ENCODE peak calls at places on chromosomes 7 and 10, in ten cellular contexts. One of them, this sample, is unnamed.

GRCh38 chr10:97612386-97612785 is 20.9 kb downstream of the MORN4 start:
- DNase-seq in NCI-H2107: no peak
- DNase-seq in AG08396: peak; percentile 56
- DNase-seq in cardiac fibroblast: peak; percentile 73
- DNase-seq in HEK293T: peak; percentile 42
- DNase-seq in AG08395: peak; percentile 82
- DNase-seq in GM19239: no peak
- DNase-seq in progenitor cell of endocrine pancreas: no peak
- DNase-seq in anterior cingulate cortex: no peak
- DNase-seq in M059J: peak; percentile 64
- DNase-seq in this sample: peak; percentile 50

GRCh38 chr10:4635883-4636282 is 190.1 kb upstream of the AKR1E2 start:
- DNase-seq in NCI-H2107: no peak
- DNase-seq in AG08396: no peak
- DNase-seq in cardiac fibroblast: no peak
- DNase-seq in HEK293T: no peak
- DNase-seq in AG08395: no peak
- DNase-seq in GM19239: no peak
- DNase-seq in progenitor cell of endocrine pancreas: no peak
- DNase-seq in anterior cingulate cortex: no peak
- DNase-seq in M059J: no peak
- DNase-seq in this sample: no peak

GRCh38 chr10:31270954-31271353 is 48.1 kb upstream of the ZEB1 start:
- DNase-seq in NCI-H2107: no peak
- DNase-seq in AG08396: no peak
- DNase-seq in cardiac fibroblast: no peak
- DNase-seq in HEK293T: no peak
- DNase-seq in AG08395: no peak
- DNase-seq in GM19239: no peak
- DNase-seq in progenitor cell of endocrine pancreas: no peak
- DNase-seq in anterior cingulate cortex: no peak
- DNase-seq in M059J: no peak
- DNase-seq in this sample: no peak

GRCh38 chr7:147879116-147879750 is 711.3 kb upstream of the C7orf33 start:
- DNase-seq in NCI-H2107: no peak
- DNase-seq in AG08396: no peak
- DNase-seq in cardiac fibroblast: no peak
- DNase-seq in HEK293T: no peak
- DNase-seq in AG08395: no peak
- DNase-seq in GM19239: no peak
- DNase-seq in progenitor cell of endocrine pancreas: no peak
- DNase-seq in anterior cingulate cortex: no peak
- DNase-seq in M059J: no peak
- DNase-seq in this sample: no peak

GRCh38 chr7:29248713-29249382 is 54.3 kb downstream of the CHN2 start:
- DNase-seq in NCI-H2107: no peak
- DNase-seq in AG08396: no peak
- DNase-seq in cardiac fibroblast: no peak
- DNase-seq in HEK293T: no peak
- DNase-seq in AG08395: no peak
- DNase-seq in GM19239: no peak
- DNase-seq in progenitor cell of endocrine pancreas: no peak
- DNase-seq in anterior cingulate cortex: no peak
- DNase-seq in M059J: no peak
- DNase-seq in this sample: no peak

GRCh38 chr7:40186586-40186985 is 51.8 kb downstream of the SUGCT start:
- DNase-seq in NCI-H2107: no peak
- DNase-seq in AG08396: no peak
- DNase-seq in cardiac fibroblast: no peak
- DNase-seq in HEK293T: no peak
- DNase-seq in AG08395: no peak
- DNase-seq in GM19239: no peak
- DNase-seq in progenitor cell of endocrine pancreas: no peak
- DNase-seq in anterior cingulate cortex: no peak
- DNase-seq in M059J: no peak
- DNase-seq in this sample: no peak

GRCh38 chr10:27410153-27410552 is 94.0 kb upstream of the RAB18 start:
- DNase-seq in NCI-H2107: no peak
- DNase-seq in AG08396: no peak
- DNase-seq in cardiac fibroblast: no peak
- DNase-seq in HEK293T: no peak
- DNase-seq in AG08395: no peak
- DNase-seq in GM19239: no peak
- DNase-seq in progenitor cell of endocrine pancreas: no peak
- DNase-seq in anterior cingulate cortex: no peak
- DNase-seq in M059J: no peak
- DNase-seq in this sample: no peak

GRCh38 chr10:38605153-38605661 is 511.1 kb downstream of the ZNF37A start:
- DNase-seq in NCI-H2107: no peak
- DNase-seq in AG08396: no peak
- DNase-seq in cardiac fibroblast: no peak
- DNase-seq in HEK293T: no peak
- DNase-seq in AG08395: no peak
- DNase-seq in GM19239: no peak
- DNase-seq in progenitor cell of endocrine pancreas: no peak
- DNase-seq in anterior cingulate cortex: no peak
- DNase-seq in M059J: no peak
- DNase-seq in this sample: no peak

GRCh38 chr7:12549106-12549505 is 21.4 kb upstream of the SCIN start:
- DNase-seq in NCI-H2107: no peak
- DNase-seq in AG08396: peak; percentile 15
- DNase-seq in cardiac fibroblast: peak; percentile 55
- DNase-seq in HEK293T: no peak
- DNase-seq in AG08395: peak; percentile 10
- DNase-seq in GM19239: no peak
- DNase-seq in progenitor cell of endocrine pancreas: no peak
- DNase-seq in anterior cingulate cortex: no peak
- DNase-seq in M059J: peak; percentile 75
- DNase-seq in this sample: no peak

GRCh38 chr10:29619273-29619672 is 15.5 kb downstream of the SVIL start:
- DNase-seq in NCI-H2107: no peak
- DNase-seq in AG08396: peak; percentile 42
- DNase-seq in cardiac fibroblast: peak; percentile 62
- DNase-seq in HEK293T: no peak
- DNase-seq in AG08395: peak; percentile 42
- DNase-seq in GM19239: no peak
- DNase-seq in progenitor cell of endocrine pancreas: no peak
- DNase-seq in anterior cingulate cortex: no peak
- DNase-seq in M059J: peak; percentile 63
- DNase-seq in this sample: no peak

GRCh38 chr7:65477326-65477725 is 103.7 kb downstream of the ZNF92 start:
- DNase-seq in NCI-H2107: peak; percentile 2
- DNase-seq in AG08396: no peak
- DNase-seq in cardiac fibroblast: peak; percentile 28
- DNase-seq in HEK293T: peak; percentile 80
- DNase-seq in AG08395: no peak
- DNase-seq in GM19239: no peak
- DNase-seq in progenitor cell of endocrine pancreas: no peak
- DNase-seq in anterior cingulate cortex: no peak
- DNase-seq in M059J: peak; percentile 57
- DNase-seq in this sample: no peak

GRCh38 chr7:909358-910329 is 33.3 kb downstream of the GET4 start:
- DNase-seq in NCI-H2107: no peak
- DNase-seq in AG08396: peak; percentile 90
- DNase-seq in cardiac fibroblast: peak; percentile 60
- DNase-seq in HEK293T: peak; percentile 27
- DNase-seq in AG08395: peak; percentile 74
- DNase-seq in GM19239: peak; percentile 59
- DNase-seq in progenitor cell of endocrine pancreas: no peak
- DNase-seq in anterior cingulate cortex: no peak
- DNase-seq in M059J: no peak
- DNase-seq in this sample: no peak

GRCh38 chr7:77798394-77799077 is at the start of the genes PHTF2 and TMEM60:
- DNase-seq in NCI-H2107: peak; percentile 100
- DNase-seq in AG08396: peak; percentile 96
- DNase-seq in cardiac fibroblast: peak; percentile 100
- DNase-seq in HEK293T: peak; percentile 92
- DNase-seq in AG08395: peak; percentile 98
- DNase-seq in GM19239: peak; percentile 63
- DNase-seq in progenitor cell of endocrine pancreas: peak; percentile 99
- DNase-seq in anterior cingulate cortex: peak; percentile 93
- DNase-seq in M059J: peak; percentile 100
- DNase-seq in this sample: peak; percentile 99

This sample was measured in amniotic stem cell.